ENCODE peak calls at places on chromosomes 5 and 9, in seven cellular contexts. C is colonic mucosa, H is upper lobe of right lung, R is cardiac muscle cell, E is A549, I is stomach, K is GM12878. X is an unnamed sample. For H3K9me3, the result is how much of the 10 kb centered on the place peaks cover.

GRCh38 chr9:119963798-119964372 is 594.6 kb upstream of the BRINP1 start:
- DNase-seq in C (no peak), H (no peak), R (peak), E (peak), I (peak), K (no peak), X (no peak)

GRCh38 chr9:114174876-114175771 is 19.8 kb downstream of the COL27A1 start:
- DNase-seq in C (peak), H (no peak), R (no peak), E (no peak), I (no peak), K (no peak), X (peak)

GRCh38 chr9:135247174-135247930 is 159.9 kb downstream of the OLFM1 start:
- DNase-seq in C (no peak), H (peak), R (no peak), E (no peak), I (peak), K (no peak), X (peak)

GRCh38 chr5:133328800-133329199 is 277.0 kb downstream of the HSPA4 start:
- DNase-seq in C (no peak), H (no peak), R (no peak), E (no peak), I (no peak), K (no peak), X (no peak)

GRCh38 chr9:130883479-130883878 is 13.1 kb downstream of the QRFP start:
- DNase-seq in C (no peak), H (no peak), R (no peak), E (no peak), I (no peak), K (no peak), X (no peak)

GRCh38 chr9:92709954-92710353 is 40.0 kb upstream of the IPPK start:
- DNase-seq in C (no peak), H (no peak), R (no peak), E (no peak), I (no peak), K (no peak), X (no peak)

GRCh38 chr9:114691046-114691955 is 9.3 kb upstream of the TEX48 start:
- DNase-seq in C (no peak), H (no peak), R (no peak), E (peak), I (no peak), K (peak), X (no peak)

GRCh38 chr9:113771199-113771598 is 104.9 kb upstream of the ZNF618 start:
- DNase-seq in C (no peak), H (no peak), R (no peak), E (no peak), I (no peak), K (no peak), X (no peak)

GRCh38 chr9:20512636-20513035 is 109.7 kb downstream of the MLLT3 start:
- DNase-seq in C (no peak), H (no peak), R (no peak), E (no peak), I (no peak), K (no peak), X (no peak)

GRCh38 chr9:72473474-72474241 is 47.8 kb upstream of the TMC1 start:
- DNase-seq in C (no peak), H (no peak), R (no peak), E (no peak), I (no peak), K (peak), X (no peak)

GRCh38 chr5:9168791-9169611 is 376.9 kb downstream of the SEMA5A start:
- DNase-seq in C (no peak), H (no peak), R (no peak), E (no peak), I (no peak), K (no peak), X (no peak)

GRCh38 chr5:51895834-51896233 is 512.6 kb downstream of the ISL1 start:
- DNase-seq in C (no peak), H (no peak), R (no peak), E (no peak), I (no peak), K (no peak), X (no peak)

GRCh38 chr5:66596791-66597757 is 881 bp downstream of the MAST4 start:
- DNase-seq in C (peak), H (peak), R (peak), E (peak), I (peak), K (no peak), X (peak)

GRCh38 chr5:76724871-76725270 is 8.9 kb downstream of the F2R start:
- DNase-seq in C (no peak), H (no peak), R (no peak), E (peak), I (no peak), K (no peak), X (no peak)

GRCh38 chr5:113663879-113664278 is 150.4 kb downstream of the YTHDC2 start:
- DNase-seq in C (peak), H (no peak), R (peak), E (peak), I (peak), K (no peak), X (peak)

GRCh38 chr5:137091473-137091872 is 407.7 kb downstream of the SPOCK1 start:
- DNase-seq in C (no peak), H (no peak), R (no peak), E (no peak), I (no peak), K (no peak), X (no peak)

GRCh38 chr5:3962113-3962512 is 366.5 kb downstream of the IRX1 start:
- DNase-seq in C (no peak), H (no peak), R (no peak), E (no peak), I (no peak), K (no peak), X (no peak)

GRCh38 chr5:3954633-3955032 is 359.0 kb downstream of the IRX1 start:
- DNase-seq in C (no peak), H (no peak), R (no peak), E (no peak), I (no peak), K (no peak), X (no peak)

GRCh38 chr5:3954189-3954588 is 358.6 kb downstream of the IRX1 start:
- DNase-seq in C (no peak), H (no peak), R (no peak), E (no peak), I (no peak), K (no peak), X (no peak)

GRCh38 chr5:3957658-3958057 is 362.0 kb downstream of the IRX1 start:
- DNase-seq in C (no peak), H (no peak), R (no peak), E (no peak), I (no peak), K (no peak), X (no peak)

GRCh38 chr5:3958389-3958788 is 362.8 kb downstream of the IRX1 start:
- DNase-seq in C (no peak), H (no peak), R (no peak), E (no peak), I (no peak), K (no peak), X (no peak)
- H3K9me3 ChIP-seq in C (under half), H (under half), R (under half), E (under half), I (under half), K (under half), X (under half)

GRCh38 chr5:178778919-178779318 is 48.5 kb upstream of the ZNF354A start:
- DNase-seq in C (no peak), H (no peak), R (no peak), E (no peak), I (no peak), K (no peak), X (no peak)

GRCh38 chr5:178781936-178782335 is 51.5 kb upstream of the ZNF354A start:
- DNase-seq in C (no peak), H (no peak), R (no peak), E (no peak), I (no peak), K (no peak), X (no peak)

GRCh38 chr5:178777557-178777956 is 47.1 kb upstream of the ZNF354A start:
- DNase-seq in C (no peak), H (no peak), R (no peak), E (no peak), I (no peak), K (no peak), X (no peak)

GRCh38 chr5:178784391-178784790 is 53.9 kb upstream of the ZNF354A start:
- DNase-seq in C (no peak), H (no peak), R (no peak), E (no peak), I (no peak), K (no peak), X (no peak)

DNA sequence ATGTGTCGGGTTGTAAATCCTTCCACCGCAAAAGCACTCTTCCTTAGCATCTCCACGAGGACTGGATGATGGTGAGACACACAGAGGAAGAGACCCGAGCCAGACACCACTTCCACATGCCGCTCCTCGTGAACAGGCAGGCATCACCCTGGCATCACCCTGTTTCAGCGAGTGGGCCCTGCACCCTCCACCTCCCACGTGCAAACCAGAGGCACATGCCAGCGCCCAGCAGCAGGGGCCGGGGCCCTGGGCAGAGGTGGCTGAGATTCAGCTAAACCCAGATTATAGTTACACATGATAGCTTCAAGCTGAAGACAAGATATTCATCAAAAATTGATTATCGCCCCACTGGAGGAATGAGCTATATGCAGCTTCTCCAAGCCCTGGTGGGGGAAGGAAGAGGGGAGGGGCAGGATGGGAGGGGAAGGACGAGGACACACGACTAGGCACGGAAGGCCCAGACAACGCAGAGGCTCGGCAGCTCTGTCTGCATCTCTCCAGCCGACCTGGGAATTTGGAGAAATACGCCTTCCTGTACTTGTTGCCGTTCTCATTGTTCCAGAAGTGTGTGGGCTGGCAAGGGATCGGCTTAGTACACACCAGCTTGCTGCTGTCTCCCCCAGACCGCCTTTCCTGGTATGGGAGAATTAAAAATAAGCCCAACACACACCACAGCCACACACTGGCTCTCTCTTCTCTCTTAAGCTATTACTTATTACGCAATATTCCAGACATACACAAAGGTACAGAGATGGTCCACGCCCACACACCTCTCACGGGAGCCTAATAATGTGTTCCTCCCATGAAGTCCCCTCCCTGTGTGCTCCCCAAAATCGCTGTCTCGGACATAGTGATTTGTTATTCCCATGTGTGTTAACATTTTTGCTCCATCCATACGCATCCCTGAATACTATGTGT is 50.4 kb upstream of the ZNF354A start:
- DNase-seq in C (no peak), H (no peak), R (no peak), E (no peak), I (no peak), K (no peak), X (no peak)
- H3K9me3 ChIP-seq in C (under half), H (under half), R (under half), E (under half), I (under half), K (under half), X (under half)

GRCh38 chr5:103793595-103794182 is 231.1 kb upstream of the NUDT12 start:
- DNase-seq in C (no peak), H (no peak), R (no peak), E (no peak), I (no peak), K (no peak), X (no peak)
- H3K9me3 ChIP-seq in C (under half), H (under half), R (under half), E (under half), I (under half), K (under half), X (under half)

GRCh38 chr5:141431286-141431685 is 979 bp downstream of the PCDHGA12 start:
- DNase-seq in C (no peak), H (no peak), R (no peak), E (no peak), I (no peak), K (no peak), X (no peak)

GRCh38 chr5:141427783-141428426 is 2.4 kb upstream of the PCDHGA12 start:
- DNase-seq in C (no peak), H (no peak), R (no peak), E (no peak), I (no peak), K (no peak), X (no peak)

GRCh38 chr5:141434006-141434405 is 3.7 kb downstream of the PCDHGA12 start:
- DNase-seq in C (no peak), H (no peak), R (no peak), E (no peak), I (no peak), K (no peak), X (no peak)

GRCh38 chr5:141430332-141431113 is at the start of gene PCDHGA12:
- DNase-seq in C (no peak), H (no peak), R (no peak), E (peak), I (no peak), K (peak), X (no peak)
- H3K9me3 ChIP-seq in C (under half), H (under half), R (under half), E (half or more), I (half or more), K (under half), X (under half)

GRCh38 chr9:123846966-123847365 is 83.0 kb downstream of the DENND1A start:
- DNase-seq in C (no peak), H (no peak), R (no peak), E (no peak), I (no peak), K (no peak), X (no peak)
- H3K9me3 ChIP-seq in C (under half), H (under half), R (under half), E (under half), I (under half), K (under half), X (under half)

GRCh38 chr5:131279209-131279608 is 15.4 kb downstream of the CDC42SE2 start:
- DNase-seq in C (no peak), H (no peak), R (no peak), E (no peak), I (no peak), K (no peak), X (no peak)

GRCh38 chr5:131281133-131281867 is 17.4 kb downstream of the CDC42SE2 start:
- DNase-seq in C (no peak), H (no peak), R (no peak), E (no peak), I (no peak), K (no peak), X (no peak)

GRCh38 chr5:131281868-131282234 is 18.0 kb downstream of the CDC42SE2 start:
- DNase-seq in C (no peak), H (no peak), R (no peak), E (no peak), I (no peak), K (no peak), X (no peak)

GRCh38 chr5:131280417-131280816 is 16.6 kb downstream of the CDC42SE2 start:
- DNase-seq in C (no peak), H (no peak), R (no peak), E (no peak), I (no peak), K (no peak), X (no peak)

DNA sequence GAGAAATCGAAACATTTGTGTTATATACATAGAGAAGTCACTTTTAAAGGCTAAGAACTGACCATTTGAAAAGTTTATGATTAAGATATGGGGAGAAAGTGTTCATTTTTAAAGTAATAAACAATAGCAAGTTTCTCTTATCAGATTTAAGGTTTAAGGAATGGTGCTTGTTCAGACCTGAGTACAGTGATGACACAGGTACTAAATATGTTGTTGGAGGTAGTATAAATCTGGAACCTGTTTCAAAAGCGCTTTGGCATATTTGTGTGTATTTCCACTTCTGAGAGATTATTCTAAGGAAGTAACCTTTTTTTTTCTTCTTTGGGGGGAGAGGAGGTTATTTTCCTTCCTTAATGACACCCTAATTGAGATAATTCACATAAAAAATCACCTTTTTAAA is 18.4 kb downstream of the CDC42SE2 start:
- DNase-seq in C (no peak), H (no peak), R (no peak), E (no peak), I (no peak), K (no peak), X (no peak)
- H3K9me3 ChIP-seq in C (under half), H (under half), R (under half), E (under half), I (under half), K (under half), X (under half)

GRCh38 chr5:3010953-3011763 is 259.7 kb upstream of the IRX2 start:
- DNase-seq in C (no peak), H (no peak), R (no peak), E (no peak), I (no peak), K (no peak), X (no peak)
- H3K9me3 ChIP-seq in C (under half), H (under half), R (under half), E (under half), I (under half), K (under half), X (under half)

GRCh38 chr9:82894961-82895902 is 167.7 kb downstream of the RASEF start:
- DNase-seq in C (peak), H (no peak), R (no peak), E (no peak), I (no peak), K (no peak), X (no peak)
- H3K9me3 ChIP-seq in C (under half), H (under half), R (under half), E (under half), I (under half), K (under half), X (under half)

GRCh38 chr5:37836173-37837100 is 3.4 kb downstream of the GDNF start:
- DNase-seq in C (no peak), H (no peak), R (peak), E (peak), I (no peak), K (no peak), X (no peak)
- H3K9me3 ChIP-seq in C (under half), H (under half), R (under half), E (under half), I (under half), K (under half), X (under half)

GRCh38 chr5:34547300-34548085 is 108.6 kb upstream of the RAI14 start:
- DNase-seq in C (no peak), H (no peak), R (no peak), E (no peak), I (no peak), K (no peak), X (no peak)

GRCh38 chr5:34542818-34543217 is 113.3 kb upstream of the RAI14 start:
- DNase-seq in C (no peak), H (no peak), R (no peak), E (no peak), I (no peak), K (no peak), X (no peak)

GRCh38 chr5:34543687-34544086 is 112.4 kb upstream of the RAI14 start:
- DNase-seq in C (no peak), H (no peak), R (no peak), E (no peak), I (no peak), K (no peak), X (no peak)

GRCh38 chr5:34545164-34545563 is 111.0 kb upstream of the RAI14 start:
- DNase-seq in C (no peak), H (no peak), R (no peak), E (no peak), I (no peak), K (no peak), X (no peak)

DNA sequence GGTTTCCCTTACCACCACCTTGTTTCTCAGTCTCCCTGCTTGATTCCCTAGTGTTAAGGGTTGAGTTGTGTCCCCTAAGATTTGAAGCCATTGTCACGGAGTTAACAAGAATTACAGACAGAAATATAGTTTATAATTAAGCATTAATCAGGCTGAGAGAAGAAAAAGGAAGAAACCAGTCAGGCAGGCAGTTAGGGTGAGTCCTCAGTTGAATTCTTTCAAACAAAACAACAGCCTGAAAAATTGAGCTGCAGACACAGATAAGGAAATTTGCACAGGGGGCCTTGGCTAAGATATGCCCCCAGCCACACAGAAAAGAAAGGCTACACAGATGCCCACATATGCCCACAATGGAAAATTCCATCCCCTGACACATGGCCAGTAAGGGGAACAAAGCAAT is 111.7 kb upstream of the RAI14 start:
- DNase-seq in C (no peak), H (no peak), R (no peak), E (no peak), I (no peak), K (no peak), X (no peak)
- H3K9me3 ChIP-seq in C (under half), H (under half), R (under half), E (under half), I (under half), K (under half), X (under half)